ENCODE peak calls at places on chromosomes 16 and 17, in nine cellular contexts. One of them, this sample, is unnamed.

GRCh38 chr17:49404371-49404770 is 10.3 kb downstream of the PHB1 start:
- DNase-seq in esophagus squamous epithelium: no peak
- DNase-seq in breast epithelium: no peak
- DNase-seq in suprapubic skin: peak; percentile 67
- DNase-seq in A549: no peak
- DNase-seq in ovary: no peak
- DNase-seq in IMR-90: no peak
- DNase-seq in prostate gland: no peak
- DNase-seq in adrenal gland: no peak
- DNase-seq in this sample: no peak

GRCh38 chr17:27521281-27522027 is 65.2 kb downstream of the KSR1 start:
- DNase-seq in esophagus squamous epithelium: no peak
- DNase-seq in breast epithelium: no peak
- DNase-seq in suprapubic skin: no peak
- DNase-seq in A549: no peak
- DNase-seq in ovary: no peak
- DNase-seq in IMR-90: no peak
- DNase-seq in prostate gland: no peak
- DNase-seq in adrenal gland: no peak
- DNase-seq in this sample: no peak

GRCh38 chr16:83305092-83305491 is 502.7 kb upstream of the HSBP1 start:
- DNase-seq in esophagus squamous epithelium: no peak
- DNase-seq in breast epithelium: no peak
- DNase-seq in suprapubic skin: no peak
- DNase-seq in A549: no peak
- DNase-seq in ovary: no peak
- DNase-seq in IMR-90: peak; percentile 86
- DNase-seq in prostate gland: no peak
- DNase-seq in adrenal gland: no peak
- DNase-seq in this sample: no peak

GRCh38 chr16:17303101-17303500 is 167.7 kb downstream of the XYLT1 start:
- DNase-seq in esophagus squamous epithelium: no peak
- DNase-seq in breast epithelium: no peak
- DNase-seq in suprapubic skin: no peak
- DNase-seq in A549: no peak
- DNase-seq in ovary: no peak
- DNase-seq in IMR-90: no peak
- DNase-seq in prostate gland: no peak
- DNase-seq in adrenal gland: no peak
- DNase-seq in this sample: peak; percentile 49

GRCh38 chr16:29985271-29985811 is 10.1 kb downstream of the HIRIP3 start:
- DNase-seq in esophagus squamous epithelium: no peak
- DNase-seq in breast epithelium: no peak
- DNase-seq in suprapubic skin: no peak
- DNase-seq in A549: no peak
- DNase-seq in ovary: no peak
- DNase-seq in IMR-90: no peak
- DNase-seq in prostate gland: no peak
- DNase-seq in adrenal gland: no peak
- DNase-seq in this sample: no peak

GRCh38 chr16:56294599-56294998 is 103.3 kb downstream of the GNAO1 start:
- DNase-seq in esophagus squamous epithelium: no peak
- DNase-seq in breast epithelium: no peak
- DNase-seq in suprapubic skin: no peak
- DNase-seq in A549: no peak
- DNase-seq in ovary: no peak
- DNase-seq in IMR-90: peak; percentile 83
- DNase-seq in prostate gland: no peak
- DNase-seq in adrenal gland: no peak
- DNase-seq in this sample: no peak

GRCh38 chr16:81796585-81797346 is 17.7 kb downstream of the PLCG2 start:
- DNase-seq in esophagus squamous epithelium: no peak
- DNase-seq in breast epithelium: no peak
- DNase-seq in suprapubic skin: no peak
- DNase-seq in A549: no peak
- DNase-seq in ovary: no peak
- DNase-seq in IMR-90: no peak
- DNase-seq in prostate gland: no peak
- DNase-seq in adrenal gland: no peak
- DNase-seq in this sample: no peak

GRCh38 chr17:32503251-32504165 is 16.7 kb downstream of the CDK5R1 start:
- DNase-seq in esophagus squamous epithelium: no peak
- DNase-seq in breast epithelium: no peak
- DNase-seq in suprapubic skin: no peak
- DNase-seq in A549: no peak
- DNase-seq in ovary: no peak
- DNase-seq in IMR-90: no peak
- DNase-seq in prostate gland: no peak
- DNase-seq in adrenal gland: no peak
- DNase-seq in this sample: no peak

DNA sequence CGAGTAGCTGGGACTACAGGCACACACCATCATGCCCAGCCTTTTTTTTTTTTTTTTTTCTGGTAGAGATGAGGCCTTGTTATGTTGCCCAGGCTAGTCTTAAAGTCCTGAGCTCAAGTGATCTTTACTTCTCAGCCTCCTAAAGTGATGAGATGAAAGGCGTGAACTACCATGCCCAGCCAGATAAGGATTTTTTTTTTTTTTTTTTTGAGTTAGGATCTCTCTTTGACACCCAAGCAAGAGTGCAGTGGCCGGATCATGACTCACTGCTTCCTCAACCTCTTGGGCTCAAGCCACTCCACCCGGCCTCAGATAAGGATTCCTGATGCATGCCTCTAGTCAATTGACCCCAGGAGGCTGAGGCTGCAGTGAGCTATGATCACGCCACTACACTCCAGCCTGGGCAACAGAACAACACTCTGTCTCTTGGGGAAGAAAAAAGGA is 11.2 kb upstream of the PLEKHG4 start:
- DNase-seq in esophagus squamous epithelium: no peak
- DNase-seq in breast epithelium: no peak
- DNase-seq in suprapubic skin: no peak
- DNase-seq in A549: no peak
- DNase-seq in ovary: peak; percentile 8
- DNase-seq in IMR-90: peak; percentile 93
- DNase-seq in prostate gland: no peak
- DNase-seq in adrenal gland: peak; percentile 96
- DNase-seq in this sample: no peak
- TF ChIP-seq POLR2A in esophagus squamous epithelium: no peak
- TF ChIP-seq POLR2A in breast epithelium: no peak
- TF ChIP-seq POLR2A in suprapubic skin: no peak
- TF ChIP-seq POLR2A in A549: no peak
- TF ChIP-seq POLR2A in ovary: no peak
- TF ChIP-seq POLR2A in IMR-90: no peak
- TF ChIP-seq POLR2A in prostate gland: no peak
- TF ChIP-seq POLR2A in adrenal gland: no peak
- TF ChIP-seq POLR2A in this sample: no peak

DNA sequence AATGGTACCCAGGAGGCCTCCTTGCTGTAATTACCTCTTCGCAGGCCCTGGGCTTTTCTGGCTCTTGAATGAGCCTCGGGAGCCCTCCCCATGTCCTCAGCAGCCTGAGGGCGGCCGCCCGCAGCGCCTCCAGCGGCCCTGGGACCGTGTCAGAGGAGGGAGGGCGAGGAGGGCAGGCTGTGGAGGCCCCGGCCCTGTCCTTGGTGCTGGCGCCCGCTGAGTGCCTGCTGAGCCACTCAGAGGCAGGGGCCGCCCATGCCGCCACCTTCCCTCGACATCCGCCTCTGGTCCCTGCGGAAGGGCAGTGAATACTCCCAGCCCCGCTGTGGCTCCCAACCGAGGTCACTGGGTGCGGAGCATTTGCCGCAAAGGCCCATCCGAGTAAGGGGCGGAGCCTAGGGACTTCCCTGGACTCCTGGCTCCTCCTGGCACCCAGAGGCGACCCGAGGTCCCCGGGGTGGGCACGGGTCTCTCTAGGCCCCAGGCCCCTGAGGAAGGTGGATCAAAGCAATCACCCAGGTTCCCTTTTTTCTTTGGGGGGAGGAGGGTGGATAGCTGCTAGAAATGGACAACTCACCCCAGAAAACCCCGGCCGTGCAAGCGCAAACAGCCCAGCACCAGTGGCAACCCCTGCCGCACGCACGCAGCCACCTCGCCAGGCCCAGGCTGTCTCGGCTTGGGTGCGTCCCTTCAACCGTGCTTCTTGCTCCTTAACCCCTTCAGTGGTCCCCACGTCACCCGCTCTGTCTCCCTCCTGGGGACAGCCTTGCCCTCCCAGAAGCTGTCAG is 2.7 kb downstream of the RBFOX3 start:
- DNase-seq in esophagus squamous epithelium: no peak
- DNase-seq in breast epithelium: no peak
- DNase-seq in suprapubic skin: no peak
- DNase-seq in A549: no peak
- DNase-seq in ovary: no peak
- DNase-seq in IMR-90: no peak
- DNase-seq in prostate gland: no peak
- DNase-seq in adrenal gland: peak; percentile 29
- DNase-seq in this sample: peak; percentile 23
- H3K4me3 ChIP-seq in esophagus squamous epithelium: no peak overlapping the region
- H3K4me3 ChIP-seq in breast epithelium: no peak overlapping the region
- H3K4me3 ChIP-seq in suprapubic skin: no peak overlapping the region
- H3K4me3 ChIP-seq in A549: no peak overlapping the region
- H3K4me3 ChIP-seq in ovary: no peak overlapping the region
- H3K4me3 ChIP-seq in IMR-90: no peak overlapping the region
- H3K4me3 ChIP-seq in prostate gland: peak overlapping the region; percentile 21
- H3K4me3 ChIP-seq in adrenal gland: no peak overlapping the region
- H3K4me3 ChIP-seq in this sample: no peak overlapping the region

GRCh38 chr16:10870808-10871156 is 6.2 kb upstream of the CIITA start:
- DNase-seq in esophagus squamous epithelium: no peak
- DNase-seq in breast epithelium: no peak
- DNase-seq in suprapubic skin: no peak
- DNase-seq in A549: no peak
- DNase-seq in ovary: no peak
- DNase-seq in IMR-90: no peak
- DNase-seq in prostate gland: no peak
- DNase-seq in adrenal gland: no peak
- DNase-seq in this sample: no peak

GRCh38 chr16:10867199-10867598 is 9.8 kb upstream of the CIITA start:
- DNase-seq in esophagus squamous epithelium: no peak
- DNase-seq in breast epithelium: no peak
- DNase-seq in suprapubic skin: no peak
- DNase-seq in A549: no peak
- DNase-seq in ovary: no peak
- DNase-seq in IMR-90: no peak
- DNase-seq in prostate gland: no peak
- DNase-seq in adrenal gland: no peak
- DNase-seq in this sample: no peak

GRCh38 chr16:10870137-10870776 is 6.7 kb upstream of the CIITA start:
- DNase-seq in esophagus squamous epithelium: no peak
- DNase-seq in breast epithelium: no peak
- DNase-seq in suprapubic skin: no peak
- DNase-seq in A549: no peak
- DNase-seq in ovary: no peak
- DNase-seq in IMR-90: no peak
- DNase-seq in prostate gland: no peak
- DNase-seq in adrenal gland: no peak
- DNase-seq in this sample: no peak

GRCh38 chr16:10868089-10868488 is 8.9 kb upstream of the CIITA start:
- DNase-seq in esophagus squamous epithelium: no peak
- DNase-seq in breast epithelium: no peak
- DNase-seq in suprapubic skin: no peak
- DNase-seq in A549: no peak
- DNase-seq in ovary: no peak
- DNase-seq in IMR-90: no peak
- DNase-seq in prostate gland: no peak
- DNase-seq in adrenal gland: no peak
- DNase-seq in this sample: no peak

DNA sequence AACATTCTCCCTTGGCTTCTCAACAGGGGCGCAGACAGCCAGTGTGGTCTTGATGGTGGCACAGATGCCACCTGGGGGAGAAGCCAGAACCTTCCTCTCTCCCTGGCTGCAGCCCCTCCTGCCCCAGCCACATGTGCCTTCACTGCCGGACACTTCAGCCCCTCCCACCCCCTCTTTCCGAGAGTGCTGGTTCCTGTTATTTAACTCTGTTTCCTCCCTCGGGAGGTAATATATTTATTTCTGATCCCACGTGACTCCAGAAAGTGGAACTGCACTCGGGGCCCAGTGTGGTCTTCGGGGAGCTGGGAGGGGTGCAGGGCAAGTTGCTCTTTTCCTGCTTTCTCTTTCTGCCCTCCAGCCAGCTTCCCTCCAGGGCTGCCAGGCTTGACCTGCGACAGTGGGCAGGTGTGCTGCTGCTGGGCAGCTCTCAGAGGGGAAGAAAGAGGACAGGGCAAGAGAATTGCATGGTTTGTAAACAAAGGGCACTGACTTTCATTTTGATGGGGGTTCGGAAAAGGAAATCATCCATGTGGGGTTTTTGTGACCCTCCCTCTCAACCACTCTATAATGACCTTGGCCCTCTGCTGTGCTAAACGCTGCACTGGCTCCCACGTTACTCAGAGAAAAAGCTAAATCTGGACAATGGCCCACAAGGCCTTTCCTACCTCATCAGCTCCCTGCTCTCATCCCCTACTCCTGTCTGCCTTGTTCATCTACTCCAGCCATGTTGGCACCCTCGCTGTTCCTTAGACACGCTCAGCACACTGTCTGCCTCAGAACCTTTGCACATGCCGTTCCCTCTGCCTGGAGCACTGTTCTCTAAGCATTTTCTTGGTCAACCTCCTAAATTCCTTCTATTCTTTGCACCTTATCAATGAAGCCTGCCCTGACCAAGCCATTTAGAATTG is 8.2 kb upstream of the CIITA start:
- DNase-seq in esophagus squamous epithelium: peak; percentile 28
- DNase-seq in breast epithelium: no peak
- DNase-seq in suprapubic skin: no peak
- DNase-seq in A549: no peak
- DNase-seq in ovary: no peak
- DNase-seq in IMR-90: no peak
- DNase-seq in prostate gland: no peak
- DNase-seq in adrenal gland: peak; percentile 59
- DNase-seq in this sample: no peak
- TF ChIP-seq POLR2A in esophagus squamous epithelium: no peak
- TF ChIP-seq POLR2A in breast epithelium: no peak
- TF ChIP-seq POLR2A in suprapubic skin: no peak
- TF ChIP-seq POLR2A in A549: no peak
- TF ChIP-seq POLR2A in ovary: no peak
- TF ChIP-seq POLR2A in IMR-90: no peak
- TF ChIP-seq POLR2A in prostate gland: no peak
- TF ChIP-seq POLR2A in adrenal gland: no peak
- TF ChIP-seq POLR2A in this sample: no peak

GRCh38 chr16:24970708-24971107 is 44.5 kb downstream of the ARHGAP17 start:
- DNase-seq in esophagus squamous epithelium: no peak
- DNase-seq in breast epithelium: no peak
- DNase-seq in suprapubic skin: no peak
- DNase-seq in A549: no peak
- DNase-seq in ovary: no peak
- DNase-seq in IMR-90: no peak
- DNase-seq in prostate gland: no peak
- DNase-seq in adrenal gland: no peak
- DNase-seq in this sample: no peak

GRCh38 chr16:24974859-24975258 is 40.3 kb downstream of the ARHGAP17 start:
- DNase-seq in esophagus squamous epithelium: no peak
- DNase-seq in breast epithelium: no peak
- DNase-seq in suprapubic skin: no peak
- DNase-seq in A549: no peak
- DNase-seq in ovary: no peak
- DNase-seq in IMR-90: no peak
- DNase-seq in prostate gland: no peak
- DNase-seq in adrenal gland: no peak
- DNase-seq in this sample: no peak

GRCh38 chr16:24973771-24974461 is 41.3 kb downstream of the ARHGAP17 start:
- DNase-seq in esophagus squamous epithelium: no peak
- DNase-seq in breast epithelium: no peak
- DNase-seq in suprapubic skin: no peak
- DNase-seq in A549: no peak
- DNase-seq in ovary: no peak
- DNase-seq in IMR-90: no peak
- DNase-seq in prostate gland: no peak
- DNase-seq in adrenal gland: no peak
- DNase-seq in this sample: no peak

GRCh38 chr16:24971718-24972117 is 43.5 kb downstream of the ARHGAP17 start:
- DNase-seq in esophagus squamous epithelium: no peak
- DNase-seq in breast epithelium: no peak
- DNase-seq in suprapubic skin: no peak
- DNase-seq in A549: no peak
- DNase-seq in ovary: no peak
- DNase-seq in IMR-90: no peak
- DNase-seq in prostate gland: no peak
- DNase-seq in adrenal gland: no peak
- DNase-seq in this sample: no peak

GRCh38 chr16:24972608-24973220 is 42.5 kb downstream of the ARHGAP17 start:
- DNase-seq in esophagus squamous epithelium: no peak
- DNase-seq in breast epithelium: no peak
- DNase-seq in suprapubic skin: no peak
- DNase-seq in A549: no peak
- DNase-seq in ovary: no peak
- DNase-seq in IMR-90: no peak
- DNase-seq in prostate gland: no peak
- DNase-seq in adrenal gland: no peak
- DNase-seq in this sample: no peak
- H3K4me3 ChIP-seq in esophagus squamous epithelium: no peak overlapping the region
- H3K4me3 ChIP-seq in breast epithelium: no peak overlapping the region
- H3K4me3 ChIP-seq in suprapubic skin: no peak overlapping the region
- H3K4me3 ChIP-seq in A549: no peak overlapping the region
- H3K4me3 ChIP-seq in ovary: no peak overlapping the region
- H3K4me3 ChIP-seq in IMR-90: no peak overlapping the region
- H3K4me3 ChIP-seq in prostate gland: no peak overlapping the region
- H3K4me3 ChIP-seq in adrenal gland: no peak overlapping the region
- H3K4me3 ChIP-seq in this sample: no peak overlapping the region